ENCODE peak calls at places on chromosomes 13 and 19, in four cellular contexts. J is GM12878, F is K562, I is HepG2. W is an unnamed sample.

GRCh38 chr19:57058871-57059270 is 60.9 kb upstream of the USP29 start:
- DNase-seq in J (no peak), I (no peak), F (no peak), W (no peak)

GRCh38 chr13:76036176-76036575 is 400.0 kb downstream of the LMO7 start:
- DNase-seq in J (no peak), F (no peak), I (no peak), W (no peak)

GRCh38 chr19:48413879-48414623 is 20.6 kb downstream of the GRIN2D start:
- DNase-seq in F (no peak), I (no peak), J (no peak), W (no peak)

GRCh38 chr19:8334458-8335342 is 8.4 kb downstream of the KANK3 start:
- DNase-seq in F (peak; percentile 73), I (peak; percentile 27), J (no peak), W (peak; percentile 84)

GRCh38 chr19:55368701-55369563 is 1.3 kb downstream of the IL11 start:
- DNase-seq in F (peak; percentile 92), J (no peak), I (no peak), W (peak; percentile 59)

GRCh38 chr13:76792680-76793334 is 93.4 kb downstream of the KCTD12 start:
- DNase-seq in F (no peak), I (no peak), J (no peak), W (no peak)

GRCh38 chr19:15249912-15250634 is 17.8 kb upstream of the EPHX3 start:
- DNase-seq in J (no peak), F (no peak), I (no peak), W (peak; percentile 69)

GRCh38 chr13:113926951-113927660 is 46.8 kb downstream of the C13orf46 start:
- DNase-seq in F (no peak), J (no peak), I (no peak), W (no peak)

GRCh38 chr13:75486146-75486545 is 4.2 kb upstream of the TBC1D4 start:
- DNase-seq in J (no peak), F (no peak), I (peak; percentile 35), W (peak; percentile 41)

GRCh38 chr19:45251452-45252354 is 632 bp downstream of the MARK4 start:
- DNase-seq in I (no peak), F (peak; percentile 71), J (no peak), W (no peak)

GRCh38 chr13:87344176-87344575 is 327.0 kb upstream of the SLITRK5 start:
- DNase-seq in J (no peak), F (no peak), I (no peak), W (no peak)

GRCh38 chr19:35902870-35903475 is 644 bp downstream of the HCST start:
- DNase-seq in J (no peak), F (no peak), I (no peak), W (no peak)

GRCh38 chr13:53821632-53822031 is 793.0 kb downstream of the OLFM4 start:
- DNase-seq in J (no peak), I (no peak), F (no peak), W (no peak)

GRCh38 chr13:24313449-24313848 is 4.1 kb downstream of the C1QTNF9 start:
- DNase-seq in I (no peak), J (no peak), F (no peak), W (no peak)

GRCh38 chr13:111184685-111185401 is 69.7 kb downstream of the ARHGEF7 start:
- DNase-seq in F (no peak), I (no peak), J (peak; percentile 93), W (no peak)

GRCh38 chr13:66627512-66627911 is 602.6 kb downstream of the PCDH9 start:
- DNase-seq in J (no peak), I (no peak), F (no peak), W (no peak)

GRCh38 chr19:38278751-38279150 is 14.4 kb downstream of the SPINT2 start:
- DNase-seq in F (no peak), J (no peak), I (no peak), W (no peak)

GRCh38 chr13:28467034-28467433 is 27.9 kb downstream of the FLT1 start:
- DNase-seq in J (no peak), I (no peak), F (no peak), W (no peak)

GRCh38 chr13:93066187-93066586 is 160.4 kb upstream of the GPC6 start:
- DNase-seq in J (no peak), I (no peak), F (no peak), W (no peak)

GRCh38 chr13:112733661-112734379 is 44.0 kb downstream of the ATP11A start:
- DNase-seq in I (no peak), F (no peak), J (no peak), W (no peak)

GRCh38 chr19:13404236-13404635 is 102.0 kb downstream of the CACNA1A start:
- DNase-seq in I (no peak), J (no peak), F (no peak), W (no peak)

GRCh38 chr13:29901714-29902631 is 51.6 kb upstream of the UBL3 start:
- DNase-seq in J (no peak), F (no peak), I (no peak), W (no peak)

GRCh38 chr13:52788011-52788410 is 48.4 kb upstream of the CNMD start:
- DNase-seq in J (no peak), F (no peak), I (no peak), W (no peak)

GRCh38 chr13:99335603-99336002 is 28.4 kb upstream of the GPR183 start:
- DNase-seq in J (peak; percentile 78), I (no peak), F (no peak), W (no peak)

GRCh38 chr19:35117017-35117570 is 1.5 kb downstream of the FXYD3 start:
- DNase-seq in J (no peak), I (no peak), F (no peak), W (no peak)

GRCh38 chr13:20197361-20197834 is 4.7 kb upstream of the GJB2 start:
- DNase-seq in I (peak; percentile 41), F (peak; percentile 19), J (no peak), W (peak; percentile 31)

GRCh38 chr19:2624537-2625091 is 77.9 kb downstream of the GNG7 start:
- DNase-seq in I (peak; percentile 48), F (no peak), J (no peak), W (peak; percentile 37)

GRCh38 chr19:1261512-1261862 is 7.6 kb upstream of the CIRBP start:
- DNase-seq in I (no peak), F (no peak), J (no peak), W (no peak)

GRCh38 chr19:35459414-35460082 is 11.5 kb downstream of the FFAR2 start:
- DNase-seq in F (peak; percentile 5), I (peak; percentile 67), J (no peak), W (no peak)

GRCh38 chr19:1837625-1838105 is 10.6 kb downstream of the REXO1 start:
- DNase-seq in I (peak; percentile 40), F (peak; percentile 68), J (no peak), W (peak; percentile 64)

GRCh38 chr13:92379371-92379770 is 847.2 kb upstream of the GPC6 start:
- DNase-seq in J (no peak), F (no peak), I (no peak), W (no peak)

GRCh38 chr19:51000981-51001380 is 423 bp downstream of the KLK8 start:
- DNase-seq in J (no peak), F (peak; percentile 76), I (no peak), W (no peak)

GRCh38 chr13:51361111-51361510 is 21.6 kb downstream of the SERPINE3 start:
- DNase-seq in J (no peak), F (no peak), I (no peak), W (no peak)
- TF ChIP-seq SMC3 in J (no peak), F (no peak), I (no peak), W (no peak)

GRCh38 chr13:96481482-96481881 is 391.6 kb downstream of the HS6ST3 start:
- DNase-seq in I (no peak), F (no peak), J (no peak), W (no peak)
- TF ChIP-seq MYC in I (no peak), F (no peak), J (no peak), W (no peak)

DNA sequence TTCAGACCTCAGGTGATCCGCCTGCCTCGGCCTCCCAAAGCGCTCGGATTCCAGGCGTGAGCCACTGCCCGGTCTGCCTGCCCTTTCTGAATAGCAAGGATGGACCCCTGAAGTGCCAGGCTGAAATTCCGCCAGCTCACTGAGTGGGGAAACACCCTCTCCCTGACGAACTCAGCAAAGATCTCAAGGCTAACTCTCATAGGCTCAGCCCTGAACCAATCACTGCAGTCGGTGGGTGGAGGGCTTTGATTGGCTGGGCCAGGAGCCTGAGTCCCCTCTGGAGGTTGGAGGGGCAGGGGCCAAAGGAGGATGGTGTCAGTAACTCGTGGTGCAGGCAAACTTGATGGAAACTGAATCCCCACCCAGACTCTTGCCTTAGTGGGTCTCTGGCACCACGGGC is 11.2 kb upstream of the COMP start:
- DNase-seq in J (no peak), I (peak; percentile 50), F (peak; percentile 62), W (no peak)
- TF ChIP-seq SMC3 in J (no peak), I (no peak), F (no peak), W (no peak)

GRCh38 chr13:106234656-106235055 is 300.8 kb downstream of the EFNB2 start:
- DNase-seq in F (no peak), I (no peak), J (no peak), W (no peak)
- TF ChIP-seq MYC in F (no peak), I (no peak), J (no peak), W (no peak)

W was measured in A549.